ENCODE peak calls at places on chromosome 15, in ten cellular contexts. S, Y, H, Q, J, K, N, O, R and E are unnamed samples.

GRCh38 chr15:40909662-40910625 is 15.7 kb downstream of the VPS18 start:
- DNase-seq in H (no peak), S (no peak), O (no peak), Y (no peak), J (peak; percentile 75), R (no peak), K (no peak), Q (peak; percentile 34), N (no peak), E (no peak)

GRCh38 chr15:57647791-57648130 is 56.1 kb downstream of the MYZAP start:
- DNase-seq in O (peak; percentile 87), Q (no peak), S (no peak), N (no peak), K (no peak), J (no peak), Y (no peak), R (no peak), H (peak; percentile 56), E (no peak)

GRCh38 chr15:47484997-47485396 is 232.3 kb upstream of the SEMA6D start:
- DNase-seq in S (no peak), N (no peak), Y (no peak), Q (no peak), H (no peak), R (no peak), J (no peak), K (no peak), O (no peak), E (no peak)

GRCh38 chr15:90884719-90885431 is 571 bp downstream of the FES start:
- DNase-seq in O (no peak), S (no peak), R (no peak), Y (no peak), N (no peak), Q (no peak), J (no peak), H (no peak), K (peak; percentile 74), E (no peak)

GRCh38 chr15:57184502-57184901 is 191.8 kb upstream of the CGNL1 start:
- DNase-seq in S (no peak), J (no peak), R (no peak), O (no peak), N (no peak), K (no peak), Q (no peak), H (no peak), Y (no peak), E (no peak)

GRCh38 chr15:62068071-62068786 is 1.5 kb downstream of the C2CD4A start:
- DNase-seq in K (no peak), O (no peak), J (peak; percentile 25), S (peak; percentile 51), R (no peak), Y (peak; percentile 29), Q (peak; percentile 36), N (peak; percentile 71), H (peak; percentile 58), E (peak; percentile 66)

GRCh38 chr15:74799255-74799842 is 13.3 kb upstream of the LMAN1L start:
- DNase-seq in O (no peak), Q (no peak), H (no peak), J (no peak), S (no peak), K (no peak), N (no peak), Y (no peak), R (no peak), E (peak; percentile 52)

GRCh38 chr15:58442122-58442521 is 10.3 kb downstream of the LIPC start:
- DNase-seq in Y (no peak), N (no peak), O (no peak), K (no peak), H (no peak), J (no peak), R (no peak), Q (no peak), S (no peak), E (no peak)

GRCh38 chr15:69998541-69999391 is 99.0 kb downstream of the TLE3 start:
- DNase-seq in Q (no peak), S (no peak), R (no peak), N (no peak), H (no peak), K (no peak), O (no peak), J (no peak), Y (no peak), E (no peak)

GRCh38 chr15:69996842-69997478 is 100.8 kb downstream of the TLE3 start:
- DNase-seq in K (no peak), H (peak; percentile 70), J (no peak), N (no peak), Q (no peak), O (no peak), R (no peak), S (peak; percentile 82), Y (no peak), E (no peak)

GRCh38 chr15:69996321-69996720 is 101.4 kb downstream of the TLE3 start:
- DNase-seq in O (no peak), N (no peak), S (no peak), J (no peak), Q (no peak), H (no peak), Y (no peak), K (no peak), R (no peak), E (no peak)

GRCh38 chr15:69999392-70000085 is 98.2 kb downstream of the TLE3 start:
- DNase-seq in Y (no peak), S (no peak), N (no peak), K (no peak), Q (no peak), H (no peak), J (no peak), R (no peak), O (no peak), E (no peak)

DNA sequence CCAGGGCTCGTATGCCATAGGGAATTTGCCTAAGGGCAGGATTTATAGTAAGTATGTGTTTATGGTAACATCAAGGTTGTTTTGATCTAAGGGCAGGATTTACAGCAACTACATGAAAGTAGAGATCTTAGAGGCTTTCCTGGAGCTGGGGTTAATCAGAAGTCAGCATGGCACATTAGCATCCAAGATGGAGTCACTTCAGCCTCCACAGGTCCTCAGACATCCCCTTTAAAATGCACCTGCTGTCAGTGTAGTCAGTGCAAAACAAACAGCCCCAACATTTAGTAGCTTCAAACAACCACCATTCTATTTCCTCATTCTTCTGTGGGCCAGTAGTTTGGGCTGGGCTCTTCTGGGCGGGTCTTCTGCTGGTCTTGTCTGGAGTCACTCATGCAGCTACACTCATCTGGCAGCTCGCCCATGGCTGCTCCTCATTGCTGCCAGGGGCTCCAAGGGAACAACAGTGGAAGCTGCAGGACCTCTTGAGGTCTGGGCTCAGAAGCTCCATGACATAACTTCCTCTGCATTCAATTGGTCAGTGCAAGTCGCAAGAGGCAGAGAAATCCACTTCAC is 99.9 kb downstream of the TLE3 start:
- DNase-seq in Y (no peak), J (no peak), Q (no peak), N (no peak), S (peak; percentile 84), K (no peak), O (no peak), R (no peak), H (peak; percentile 57), E (no peak)
- TF ChIP-seq EP300 in Y (no peak), J (no peak), Q (no peak), N (no peak), S (no peak), K (no peak), O (no peak), R (no peak), H (no peak), E (no peak)

GRCh38 chr15:82710208-82710555 is 507 bp upstream of the AP3B2 start:
- DNase-seq in N (no peak), R (no peak), H (no peak), J (no peak), Y (no peak), O (no peak), Q (no peak), S (no peak), K (no peak), E (no peak)

GRCh38 chr15:82709081-82709420 is 624 bp downstream of the AP3B2 start:
- DNase-seq in O (no peak), Y (no peak), Q (no peak), N (peak; percentile 80), R (no peak), S (no peak), K (no peak), H (no peak), J (no peak), E (no peak)

GRCh38 chr15:82710926-82711490 is 1.3 kb upstream of the AP3B2 start:
- DNase-seq in Q (no peak), R (no peak), K (no peak), O (no peak), Y (no peak), J (no peak), S (no peak), N (no peak), H (no peak), E (no peak)

GRCh38 chr15:82712036-82712435 is 2.4 kb upstream of the AP3B2 start:
- DNase-seq in S (no peak), O (no peak), Q (no peak), R (no peak), N (no peak), H (no peak), J (no peak), K (no peak), Y (no peak), E (no peak)

DNA sequence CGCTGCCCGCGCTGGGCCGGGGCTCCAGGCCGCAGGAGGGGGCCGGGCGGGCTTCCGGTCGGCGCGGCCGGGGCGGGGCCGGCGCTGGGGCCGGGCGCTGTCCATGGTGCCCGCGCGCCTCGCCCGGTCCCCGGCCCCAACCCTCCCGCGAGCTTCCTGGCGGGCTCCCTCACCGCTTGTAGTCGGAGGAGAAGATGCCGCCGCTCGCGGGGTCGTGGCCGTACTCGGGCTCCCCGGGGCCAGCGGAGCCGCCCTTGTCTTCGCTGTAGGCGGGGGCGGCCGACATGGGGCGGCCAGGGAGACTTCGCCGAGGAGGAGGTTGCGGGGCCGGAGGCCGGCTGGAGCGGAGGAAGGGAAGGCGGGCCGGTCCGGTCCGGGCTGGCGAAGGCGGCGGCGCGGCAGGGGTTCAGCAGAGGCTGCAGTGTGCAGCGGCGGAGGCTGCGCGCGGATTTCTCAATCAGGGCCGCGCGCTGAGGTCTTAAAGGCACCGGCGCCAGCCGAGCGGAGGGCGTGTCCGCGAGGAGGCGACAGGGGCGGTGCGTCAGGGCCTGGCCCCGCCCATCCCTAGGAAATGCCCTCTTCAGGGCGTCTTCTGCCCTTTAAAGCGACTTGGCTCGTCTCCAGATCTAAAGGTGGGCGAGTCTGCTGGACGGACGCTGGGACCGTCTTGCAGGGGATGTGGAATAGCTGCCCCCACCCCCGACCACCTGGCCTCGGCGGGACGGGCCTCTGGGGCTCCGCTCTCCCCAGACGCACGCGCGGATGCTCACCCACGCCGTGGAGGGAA is at the start of gene AP3B2:
- DNase-seq in S (peak; percentile 59), N (peak; percentile 83), J (peak; percentile 16), O (no peak), Y (peak; percentile 86), Q (peak; percentile 62), R (no peak), H (peak; percentile 68), K (no peak), E (no peak)
- TF ChIP-seq POLR2A in S (no peak), N (no peak), J (no peak), O (no peak), Y (peak; percentile 23), Q (no peak), R (no peak), H (no peak), K (no peak), E (no peak)

DNA sequence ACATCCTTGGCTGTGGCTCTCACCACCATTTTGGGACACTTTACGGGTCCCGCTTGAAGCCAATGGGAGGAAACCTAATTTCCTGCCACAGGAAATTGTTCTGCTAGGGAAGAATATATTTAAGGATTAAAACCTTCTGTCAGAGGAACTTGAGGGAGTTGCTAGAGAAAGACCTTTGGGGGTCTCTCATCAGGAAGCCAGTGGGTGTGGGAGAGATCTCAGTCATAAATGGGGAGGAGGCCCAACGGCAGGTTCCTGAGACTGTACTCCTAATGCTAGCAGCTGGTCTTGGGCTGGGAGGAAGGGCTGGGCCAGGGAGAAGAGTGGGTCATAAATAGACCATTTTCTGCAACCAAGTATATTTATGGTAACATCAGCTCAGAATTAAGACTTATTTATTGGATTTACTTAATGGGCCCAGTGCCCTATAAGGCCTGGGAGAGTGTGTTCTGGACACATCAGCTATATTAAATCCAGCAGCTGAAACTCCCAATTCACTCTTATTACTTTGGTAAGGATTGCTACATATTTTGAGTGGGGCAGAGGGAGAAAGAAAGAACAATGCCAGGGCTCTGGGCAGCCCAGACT is 92.5 kb downstream of the SMAD3 start:
- DNase-seq in J (no peak), O (no peak), N (no peak), K (no peak), H (no peak), Y (no peak), R (no peak), Q (no peak), S (no peak), E (peak; percentile 36)
- H3K27ac ChIP-seq in J (no peak overlapping the region), O (no peak overlapping the region), N (no peak overlapping the region), K (peak overlapping the region; percentile 45), H (peak overlapping the region; percentile 62), Y (no peak overlapping the region), R (no peak overlapping the region), Q (no peak overlapping the region), S (no peak overlapping the region), E (no peak overlapping the region)

GRCh38 chr15:31727612-31728011 is 302.7 kb upstream of the CHRNA7 start:
- DNase-seq in R (no peak), O (no peak), H (no peak), J (no peak), Y (no peak), K (no peak), Q (no peak), S (no peak), N (no peak), E (no peak)
- TF ChIP-seq EP300 in R (no peak), O (no peak), H (no peak), J (no peak), Y (no peak), K (no peak), Q (no peak), S (no peak), N (no peak), E (no peak)